ENCODE peak calls at places on chromosomes 3 and 15, in seven cellular contexts. X, Z, J, C, S, P and E are unnamed samples.

GRCh38 chr15:34986326-34987181 is 1.5 kb downstream of the ZNF770 start:
- DNase-seq in J (no peak), X (no peak), Z (no peak), S (no peak), P (no peak), C (no peak), E (peak)

GRCh38 chr15:59746777-59747176 is 57.7 kb upstream of the BNIP2 start:
- DNase-seq in C (no peak), J (no peak), Z (no peak), S (no peak), X (no peak), P (no peak), E (no peak)

GRCh38 chr3:195612075-195612800 is 28.5 kb upstream of the APOD start:
- DNase-seq in J (no peak), X (no peak), P (peak), S (no peak), Z (no peak), C (no peak), E (no peak)

GRCh38 chr15:40562691-40563090 is 2.2 kb downstream of the CCDC32 start:
- DNase-seq in S (no peak), P (no peak), C (no peak), J (no peak), Z (no peak), X (no peak), E (no peak)

GRCh38 chr15:66253643-66254363 is at the start of gene MEGF11:
- DNase-seq in C (no peak), S (no peak), X (peak), P (no peak), J (peak), Z (no peak), E (no peak)

GRCh38 chr3:111796566-111796965 is 62.5 kb upstream of the PHLDB2 start:
- DNase-seq in P (no peak), Z (no peak), J (no peak), S (no peak), C (no peak), X (no peak), E (no peak)

GRCh38 chr3:53078656-53079055 is 32.8 kb upstream of the SFMBT1 start:
- DNase-seq in P (no peak), Z (no peak), J (no peak), S (no peak), C (no peak), X (no peak), E (no peak)

GRCh38 chr3:65170357-65171090 is 482.7 kb upstream of the ADAMTS9 start:
- DNase-seq in C (no peak), Z (no peak), P (peak), S (no peak), J (peak), X (no peak), E (peak)

GRCh38 chr3:153165211-153165815 is 3.3 kb downstream of the RAP2B start:
- DNase-seq in S (no peak), P (no peak), X (no peak), Z (no peak), C (no peak), J (peak), E (peak)

GRCh38 chr3:66121288-66121687 is 82.6 kb upstream of the MAGI1 start:
- DNase-seq in C (no peak), P (no peak), Z (no peak), X (no peak), S (no peak), J (peak), E (no peak)

GRCh38 chr3:196216081-196216564 is at the start of gene SLC51A:
- DNase-seq in Z (no peak), X (no peak), P (no peak), S (no peak), J (no peak), C (no peak), E (no peak)

GRCh38 chr3:55405436-55405835 is 81.7 kb downstream of the WNT5A start:
- DNase-seq in Z (no peak), J (peak), C (no peak), S (no peak), P (no peak), X (no peak), E (no peak)

GRCh38 chr15:81189583-81190283 is 6.9 kb upstream of the IL16 start:
- DNase-seq in P (peak), Z (no peak), C (no peak), S (no peak), X (no peak), J (peak), E (no peak)

GRCh38 chr3:114877378-114878118 is 269.5 kb downstream of the ZBTB20 start:
- DNase-seq in J (peak), C (no peak), X (no peak), P (no peak), Z (no peak), S (no peak), E (no peak)

GRCh38 chr15:76024021-76024768 is 12.0 kb upstream of the NRG4 start:
- DNase-seq in J (no peak), P (no peak), C (no peak), S (no peak), X (no peak), Z (no peak), E (no peak)

GRCh38 chr3:113374078-113374477 is 67.2 kb downstream of the CFAP44 start:
- DNase-seq in C (no peak), X (no peak), S (no peak), P (no peak), J (no peak), Z (no peak), E (no peak)

GRCh38 chr15:69400850-69401249 is 13.3 kb upstream of the KIF23 start:
- DNase-seq in Z (no peak), J (peak), C (no peak), P (no peak), S (no peak), X (no peak), E (no peak)

GRCh38 chr3:28590216-28590615 is 241.6 kb upstream of the AZI2 start:
- DNase-seq in P (no peak), C (no peak), J (peak), S (no peak), X (no peak), Z (no peak), E (no peak)

GRCh38 chr3:190081387-190081786 is 39.3 kb downstream of the P3H2 start:
- DNase-seq in S (no peak), C (no peak), P (no peak), X (no peak), Z (no peak), J (no peak), E (no peak)

GRCh38 chr3:45611619-45612018 is 17.1 kb downstream of the LIMD1 start:
- DNase-seq in C (no peak), J (no peak), X (no peak), Z (peak), P (peak), S (no peak), E (no peak)

GRCh38 chr3:51422211-51422610 is 31.1 kb downstream of the RBM15B start:
- DNase-seq in J (no peak), S (no peak), Z (no peak), P (no peak), C (no peak), X (no peak), E (no peak)

GRCh38 chr3:53495518-53496501 is 1.4 kb downstream of the CACNA1D start:
- DNase-seq in C (no peak), Z (no peak), X (no peak), J (no peak), S (no peak), P (no peak), E (no peak)

GRCh38 chr15:72961326-72961725 is 90.9 kb upstream of the NEO1 start:
- DNase-seq in J (no peak), S (no peak), Z (no peak), C (no peak), X (no peak), P (no peak), E (no peak)

GRCh38 chr15:69863446-69863845 is 234.3 kb downstream of the TLE3 start:
- DNase-seq in P (no peak), S (no peak), J (no peak), C (no peak), X (no peak), Z (no peak), E (no peak)

GRCh38 chr3:186160691-186161243 is 51.9 kb upstream of the ETV5 start:
- DNase-seq in Z (no peak), J (no peak), X (no peak), P (no peak), S (no peak), C (no peak), E (no peak)

GRCh38 chr3:9779721-9780450 is 10.1 kb upstream of the CAMK1 start:
- DNase-seq in X (no peak), J (no peak), P (no peak), S (peak), C (no peak), Z (no peak), E (peak)

GRCh38 chr3:87993566-87993965 is 65.2 kb downstream of the CGGBP1 start:
- DNase-seq in S (no peak), X (no peak), P (no peak), Z (no peak), J (no peak), C (no peak), E (no peak)

DNA sequence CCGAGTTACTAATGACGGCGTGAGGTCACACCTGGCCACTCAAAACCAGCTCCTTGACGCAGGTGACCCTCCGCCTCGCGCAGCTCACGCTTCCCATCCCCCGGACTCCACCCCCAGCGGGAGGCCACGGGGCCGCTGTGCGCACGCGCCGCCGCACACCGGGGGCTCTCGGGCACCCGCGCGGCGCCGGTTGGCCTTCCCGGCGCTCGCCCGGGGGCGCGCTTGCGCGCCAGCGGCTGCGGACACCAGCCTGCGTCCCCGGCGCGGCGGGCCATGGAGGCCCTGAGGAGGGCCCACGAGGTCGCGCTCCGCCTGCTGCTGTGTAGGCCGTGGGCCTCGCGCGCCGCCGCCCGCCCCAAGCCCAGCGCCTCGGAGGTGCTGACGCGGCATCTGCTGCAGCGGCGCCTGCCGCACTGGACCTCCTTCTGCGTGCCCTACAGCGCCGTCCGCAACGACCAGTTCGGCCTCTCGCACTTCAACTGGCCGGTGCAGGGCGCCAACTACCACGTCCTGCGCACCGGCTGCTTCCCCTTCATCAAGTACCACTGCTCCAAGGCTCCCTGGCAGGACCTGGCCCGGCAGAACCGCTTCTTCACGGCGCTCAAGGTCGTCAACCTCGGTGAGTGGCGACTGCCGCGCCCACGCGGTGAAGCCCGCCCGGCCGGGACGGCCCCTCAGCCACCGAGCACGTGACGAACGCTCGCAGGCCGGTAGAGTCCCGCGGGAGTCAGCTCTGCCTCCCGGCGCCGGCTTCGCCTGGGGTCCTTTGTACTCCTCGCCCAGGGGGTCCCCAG is at the start of gene C15orf61:
- DNase-seq in X (peak), S (peak), J (peak), Z (peak), P (peak), C (peak), E (peak)
- TF ChIP-seq POLR2A in X (peak), S (peak), J (peak), Z (peak), P (peak), C (peak), E (peak)

GRCh38 chr3:31531992-31532586 is 636 bp upstream of the STT3B start:
- DNase-seq in S (peak), Z (peak), C (peak), X (peak), J (peak), P (peak), E (peak)

GRCh38 chr3:31532587-31533168 is at the start of gene STT3B:
- DNase-seq in S (peak), X (peak), Z (peak), J (peak), P (no peak), C (peak), E (peak)

GRCh38 chr3:31536417-31536991 is 3.8 kb downstream of the STT3B start:
- DNase-seq in Z (no peak), P (no peak), S (no peak), J (no peak), X (no peak), C (no peak), E (peak)

GRCh38 chr3:31533169-31533870 is 595 bp downstream of the STT3B start:
- DNase-seq in P (peak), S (no peak), Z (peak), J (peak), C (no peak), X (peak), E (peak)

GRCh38 chr3:31534036-31534435 is 1.3 kb downstream of the STT3B start:
- DNase-seq in Z (peak), C (no peak), P (no peak), S (peak), X (peak), J (peak), E (peak)
- TF ChIP-seq POLR2A in Z (no peak), C (no peak), P (no peak), S (no peak), X (no peak), J (no peak), E (no peak)

GRCh38 chr3:49022751-49023171 is 840 bp downstream of the NDUFAF3 start:
- DNase-seq in C (no peak), Z (peak), P (no peak), S (no peak), J (no peak), X (no peak), E (peak)

GRCh38 chr3:49019941-49020334 is 1.6 kb upstream of the DALRD3 start:
- DNase-seq in J (no peak), C (no peak), P (no peak), S (no peak), X (no peak), Z (no peak), E (no peak)

GRCh38 chr3:49021813-49022720 is at the start of gene NDUFAF3:
- DNase-seq in C (peak), X (peak), S (peak), P (peak), Z (peak), J (peak), E (peak)

GRCh38 chr3:49020335-49021212 is 1.3 kb upstream of the NDUFAF3 start:
- DNase-seq in S (no peak), J (no peak), P (peak), Z (no peak), C (no peak), X (no peak), E (peak)

DNA sequence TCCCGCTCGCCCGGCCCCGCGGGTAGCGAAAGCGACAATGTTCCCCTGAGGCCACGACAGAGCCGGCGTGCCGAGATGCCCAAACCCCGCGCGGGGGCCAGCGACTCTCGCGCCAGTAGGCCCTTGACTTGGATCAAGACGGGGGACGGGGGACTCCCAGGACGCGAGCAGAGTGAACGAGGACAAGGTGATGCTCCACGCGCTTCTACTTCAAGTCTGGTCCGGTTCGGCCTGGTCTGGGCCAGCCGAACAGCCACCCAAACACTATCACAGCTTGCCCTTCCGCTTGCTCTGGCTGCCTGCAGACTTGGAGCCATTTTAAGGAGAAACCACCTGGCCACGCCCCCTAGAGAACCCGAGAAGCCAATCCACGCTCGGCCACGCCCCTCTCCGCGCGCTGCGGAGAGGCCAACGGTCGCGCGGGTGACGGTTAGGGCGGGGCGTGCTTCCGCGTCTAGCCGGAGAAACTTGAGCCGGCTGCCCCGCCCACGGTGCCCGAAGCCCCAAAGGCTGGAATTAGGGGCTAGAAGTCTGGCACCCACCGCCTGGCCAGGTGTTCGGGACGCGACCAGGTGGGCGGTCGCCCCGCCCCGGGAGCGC is 608 bp upstream of the NDUFAF3 start:
- DNase-seq in C (peak), X (peak), Z (peak), S (peak), P (peak), J (peak), E (peak)
- TF ChIP-seq POLR2A in C (peak), X (peak), Z (peak), S (no peak), P (peak), J (peak), E (peak)

GRCh38 chr3:42747581-42747980 is 25.5 kb downstream of the CCDC13 start:
- DNase-seq in X (no peak), C (no peak), J (no peak), S (no peak), Z (no peak), P (no peak), E (no peak)

GRCh38 chr3:42750834-42751233 is 22.2 kb downstream of the CCDC13 start:
- DNase-seq in X (no peak), P (no peak), C (no peak), J (no peak), S (no peak), Z (no peak), E (no peak)

GRCh38 chr3:42749025-42749752 is 23.9 kb downstream of the CCDC13 start:
- DNase-seq in J (no peak), P (no peak), S (no peak), C (no peak), X (no peak), Z (no peak), E (no peak)

GRCh38 chr3:42751609-42752008 is 21.4 kb downstream of the CCDC13 start:
- DNase-seq in P (no peak), C (no peak), X (no peak), Z (no peak), J (no peak), S (no peak), E (no peak)

DNA sequence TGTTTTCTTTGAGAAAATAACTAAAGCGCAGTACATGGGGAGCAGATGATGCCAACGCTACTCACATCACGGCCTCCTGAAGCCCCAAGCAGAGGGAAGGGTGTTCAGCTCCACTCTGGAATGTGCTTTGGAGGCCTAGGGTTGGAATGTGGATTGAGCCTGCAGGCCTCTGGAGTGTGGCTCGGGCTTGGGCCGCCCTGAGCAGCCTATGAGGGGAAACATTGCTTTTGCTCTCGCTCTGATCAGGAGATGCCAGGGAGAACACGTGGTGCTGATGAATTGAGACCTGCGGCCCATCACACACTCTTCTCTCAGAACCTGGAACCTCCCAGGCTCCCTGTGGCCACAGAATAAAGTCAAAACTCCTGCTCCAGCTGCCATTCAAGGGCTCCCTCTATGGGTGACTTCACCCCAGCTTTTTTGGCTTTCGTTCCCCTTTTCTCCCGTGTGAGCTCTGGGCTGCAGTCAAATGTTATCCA is 23.3 kb downstream of the CCDC13 start:
- DNase-seq in J (no peak), X (peak), Z (no peak), C (no peak), S (no peak), P (no peak), E (peak)
- TF ChIP-seq POLR2A in J (no peak), X (no peak), Z (no peak), C (no peak), S (no peak), P (no peak), E (no peak)

DNA sequence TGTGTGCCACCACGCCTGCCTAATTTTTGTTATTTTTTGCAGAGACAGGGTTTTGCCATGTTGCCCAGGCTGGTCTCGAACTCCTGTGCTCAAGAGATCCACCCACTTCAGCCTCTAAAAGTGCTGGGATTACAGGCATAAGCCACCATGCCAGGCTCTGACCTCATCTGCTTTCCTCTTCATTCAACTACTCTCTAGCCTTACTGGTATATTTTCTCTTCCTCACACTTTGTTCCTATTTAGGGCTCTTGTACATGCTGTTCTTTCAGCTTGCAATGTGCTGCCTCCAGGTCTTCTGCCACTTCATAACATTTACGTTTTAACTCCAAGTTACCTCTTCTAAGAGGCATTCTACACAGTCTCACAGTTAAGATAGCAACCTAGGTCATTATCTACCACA is 34.9 kb downstream of the PIK3CB start:
- DNase-seq in Z (no peak), X (no peak), J (no peak), P (no peak), C (no peak), S (no peak), E (no peak)
- TF ChIP-seq POLR2A in Z (no peak), X (no peak), J (no peak), P (no peak), C (no peak), S (no peak), E (no peak)